ENCODE peak calls at places on chromosomes 6 and 20, in five cellular contexts. W is ovary, X is heart left ventricle, C is esophagus muscularis mucosa, R is NB4. M is an unnamed sample.

GRCh38 chr6:9848094-9848493 is 566.8 kb downstream of the TFAP2A start:
- DNase-seq in W (no peak), X (no peak), C (no peak), R (no peak), M (no peak)

GRCh38 chr6:133286765-133287164 is 45.6 kb downstream of the EYA4 start:
- DNase-seq in W (no peak), X (no peak), C (no peak), R (peak; percentile 38), M (no peak)

GRCh38 chr6:130997061-130997753 is 65.8 kb downstream of the EPB41L2 start:
- DNase-seq in W (no peak), X (no peak), C (no peak), R (no peak), M (no peak)

GRCh38 chr6:33118525-33119123 is 42.8 kb downstream of the HLA-DPB1 start:
- DNase-seq in W (no peak), X (no peak), C (no peak), R (peak; percentile 65), M (no peak)

GRCh38 chr6:14765106-14765505 is 480.8 kb upstream of the JARID2 start:
- DNase-seq in W (no peak), X (no peak), C (no peak), R (peak; percentile 50), M (no peak)

GRCh38 chr6:111865909-111866546 is 7.2 kb downstream of the FYN start:
- DNase-seq in W (no peak), X (no peak), C (no peak), R (no peak), M (no peak)

GRCh38 chr6:17885079-17885478 is 102.4 kb downstream of the KIF13A start:
- DNase-seq in W (no peak), X (no peak), C (no peak), R (peak; percentile 54), M (no peak)

GRCh38 chr20:38435555-38435939 is 419 bp upstream of the SNHG17 start:
- DNase-seq in W (no peak), X (no peak), C (no peak), R (no peak), M (no peak)

GRCh38 chr6:11432713-11433450 is 104.7 kb upstream of the TMEM170B start:
- DNase-seq in W (no peak), X (no peak), C (no peak), R (no peak), M (no peak)

GRCh38 chr6:162385980-162386379 is 341.6 kb downstream of the PRKN start:
- DNase-seq in W (no peak), X (no peak), C (no peak), R (no peak), M (no peak)

GRCh38 chr6:35972471-35972985 is 51.6 kb upstream of the SRPK1 start:
- DNase-seq in W (peak; percentile 38), X (no peak), C (no peak), R (no peak), M (no peak)

GRCh38 chr6:160297310-160297709 is 38.7 kb upstream of the SLC22A2 start:
- DNase-seq in W (no peak), X (no peak), C (no peak), R (no peak), M (no peak)

GRCh38 chr6:84333827-84334226 is 106.4 kb upstream of the CEP162 start:
- DNase-seq in W (no peak), X (no peak), C (no peak), R (no peak), M (no peak)
- TF ChIP-seq POLR2A in W (no peak), X (no peak), C (no peak), R (no peak), M (no peak)

GRCh38 chr6:29724937-29725869 is 2.0 kb downstream of the HLA-F start:
- DNase-seq in W (no peak), X (no peak), C (no peak), R (no peak), M (peak; percentile 77)

GRCh38 chr6:29722773-29723665 is at the start of gene HLA-F:
- DNase-seq in W (peak; percentile 83), X (peak; percentile 92), C (peak; percentile 98), R (no peak), M (peak; percentile 96)

GRCh38 chr6:29725981-29726380 is 2.7 kb downstream of the HLA-F start:
- DNase-seq in W (no peak), X (no peak), C (no peak), R (no peak), M (no peak)

GRCh38 chr6:29723666-29724588 is 693 bp downstream of the HLA-F start:
- DNase-seq in W (peak; percentile 69), X (peak; percentile 48), C (no peak), R (no peak), M (no peak)

DNA sequence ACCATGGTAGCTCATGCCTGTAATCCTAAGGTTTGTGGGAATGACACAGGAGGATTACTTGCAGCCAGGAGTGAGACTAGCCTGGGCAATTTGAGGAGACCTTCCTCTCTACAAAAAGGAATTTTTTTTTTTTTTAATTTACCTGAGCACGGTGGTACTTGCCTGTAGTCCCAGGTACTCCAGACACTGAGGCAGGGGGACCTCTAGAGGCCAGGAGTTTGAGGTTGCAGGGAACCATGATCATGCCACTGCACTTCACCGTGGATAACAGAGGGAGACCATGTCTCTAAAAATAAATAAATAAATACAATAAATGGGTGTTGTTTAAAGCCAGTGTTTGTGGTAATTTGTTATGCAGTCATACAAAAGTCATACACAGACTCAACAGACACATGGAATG is 2.4 kb upstream of the HLA-F start:
- DNase-seq in W (no peak), X (no peak), C (no peak), R (no peak), M (no peak)
- H3K4me3 ChIP-seq in W (no peak overlapping the region), X (no peak overlapping the region), C (no peak overlapping the region), R (no peak overlapping the region), M (no peak overlapping the region)

DNA sequence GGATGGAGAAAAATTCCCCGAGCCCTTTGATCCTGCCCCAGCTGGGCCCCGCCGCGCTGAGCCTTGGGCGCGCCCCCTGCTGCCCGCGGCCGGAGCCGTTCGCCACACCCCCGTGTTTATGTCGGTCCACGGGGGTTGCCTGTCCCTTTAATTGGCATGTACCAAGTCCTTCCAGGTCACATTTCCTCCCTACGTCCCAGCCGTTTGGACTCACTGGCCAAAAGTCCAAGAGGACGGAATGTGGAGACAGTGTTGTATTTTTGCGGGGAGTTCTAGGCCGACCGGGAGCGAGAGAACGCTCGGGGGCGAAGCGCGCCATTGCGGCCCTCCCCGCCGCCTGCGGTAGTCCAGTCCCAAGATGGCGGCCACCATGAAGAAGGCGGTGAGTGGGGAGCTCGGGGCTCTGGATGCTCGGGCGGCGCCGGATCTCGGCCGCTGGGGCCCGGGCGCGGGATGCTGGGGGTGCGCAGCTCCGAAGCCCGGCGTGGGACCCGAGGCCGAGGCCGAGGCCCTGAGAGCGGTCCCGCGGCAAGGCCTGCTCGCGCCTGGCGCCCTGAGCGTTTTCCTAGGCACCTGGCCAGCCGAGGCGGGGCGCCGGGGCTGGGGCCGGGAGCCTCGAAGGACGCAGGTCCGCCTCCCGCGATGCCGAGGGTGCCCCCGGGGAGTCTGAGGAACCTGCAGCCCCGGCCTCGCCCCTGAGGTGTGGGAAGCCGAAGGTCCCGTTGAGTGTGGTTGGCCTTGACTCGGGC is at the start of gene PFDN4:
- DNase-seq in W (peak; percentile 87), X (peak; percentile 88), C (peak; percentile 95), R (peak; percentile 87), M (no peak)
- TF ChIP-seq POLR2A in W (peak; percentile 41), X (peak; percentile 31), C (no peak), R (peak; percentile 43), M (no peak)

DNA sequence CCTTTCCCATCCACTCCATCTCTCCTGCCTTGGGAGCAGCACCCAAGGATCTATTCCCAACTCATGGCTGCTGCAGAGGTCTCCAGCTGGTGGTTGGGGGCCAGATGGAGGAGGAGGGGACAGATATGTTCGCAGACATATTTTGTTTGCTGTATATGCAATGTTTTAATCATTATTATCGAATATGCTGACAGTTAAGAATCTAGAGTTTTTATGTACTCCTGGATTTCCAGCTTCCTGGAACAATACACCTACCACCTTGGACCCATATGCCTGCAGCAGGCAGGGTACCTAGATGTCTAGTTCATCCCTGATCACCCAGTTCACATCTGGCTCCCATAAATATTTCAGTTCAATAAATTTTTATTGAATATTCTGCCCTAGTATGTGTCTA is 9.0 kb downstream of the FAM110A start:
- DNase-seq in W (no peak), X (no peak), C (no peak), R (no peak), M (no peak)
- H3K4me3 ChIP-seq in W (no peak overlapping the region), X (no peak overlapping the region), C (no peak overlapping the region), R (no peak overlapping the region), M (no peak overlapping the region)

DNA sequence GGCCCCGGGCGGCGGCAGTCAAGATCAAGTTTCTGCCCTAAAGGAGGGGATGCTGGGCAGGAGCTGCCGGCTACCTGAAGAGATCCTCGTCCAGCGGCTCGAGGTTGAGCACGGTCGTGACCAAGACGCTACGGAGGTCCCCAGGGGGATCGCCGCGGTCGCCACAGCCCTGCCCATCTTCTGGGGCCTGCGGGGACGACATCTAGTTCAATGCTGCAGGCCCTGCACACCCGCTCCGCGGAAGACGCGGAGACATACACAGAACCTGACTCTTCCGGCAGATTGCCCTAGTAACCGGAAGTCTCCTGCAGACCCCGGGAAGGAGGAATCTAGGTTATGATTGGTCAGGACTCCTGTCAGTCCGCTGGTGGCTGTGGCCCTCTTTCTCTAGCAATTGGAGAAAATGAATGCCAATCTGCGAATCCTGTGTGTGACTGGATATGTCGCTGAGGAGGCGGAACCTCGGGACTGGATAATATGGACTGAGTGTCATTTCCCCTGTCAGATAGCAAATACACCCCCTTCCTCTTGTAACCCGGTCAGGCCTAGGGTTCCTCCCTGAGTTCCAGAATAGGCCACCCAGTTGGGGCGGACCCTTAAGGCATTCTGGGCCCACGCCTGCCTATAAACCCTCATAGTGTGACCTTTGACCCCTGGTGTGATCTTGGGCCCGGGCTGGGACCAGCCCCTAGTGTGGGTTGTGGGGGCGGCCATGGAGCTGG is at the start of the genes ACOT8 and ZSWIM3:
- DNase-seq in W (peak; percentile 89), X (peak; percentile 98), C (peak; percentile 99), R (peak; percentile 100), M (peak; percentile 98)
- TF ChIP-seq POLR2A in W (no peak), X (peak; percentile 82), C (no peak), R (peak; percentile 80), M (peak; percentile 56)

GRCh38 chr6:152052061-152052460 is 244.6 kb downstream of the ESR1 start:
- DNase-seq in W (no peak), X (no peak), C (no peak), R (no peak), M (no peak)

GRCh38 chr6:152054441-152054840 is 247.0 kb downstream of the ESR1 start:
- DNase-seq in W (no peak), X (no peak), C (no peak), R (no peak), M (no peak)

GRCh38 chr6:152050451-152051195 is 243.1 kb downstream of the ESR1 start:
- DNase-seq in W (no peak), X (no peak), C (no peak), R (no peak), M (no peak)

GRCh38 chr6:152055517-152055916 is 248.0 kb downstream of the ESR1 start:
- DNase-seq in W (no peak), X (no peak), C (no peak), R (no peak), M (no peak)

GRCh38 chr6:152053332-152053731 is 245.8 kb downstream of the ESR1 start:
- DNase-seq in W (no peak), X (no peak), C (no peak), R (no peak), M (no peak)
- H3K4me3 ChIP-seq in W (no peak overlapping the region), X (no peak overlapping the region), C (no peak overlapping the region), R (no peak overlapping the region), M (no peak overlapping the region)

M was measured in vagina.